ENCODE peak calls at places on chromosomes 1 and 21, in ten cellular contexts. G is IMR-90, N is brain microvascular endothelial cell, A is fibroblast of lung, S is thyroid gland, Z is heart right ventricle, V is left ventricle myocardium inferior, T is lower lobe of right lung, E is psoas muscle, F is heart left ventricle. M is an unnamed sample. For H3K27me3, the result is how much of the 10 kb centered on the place peaks cover.

GRCh38 chr1:1437904-1438376 is 2.5 kb downstream of the VWA1 start:
- DNase-seq in G (no peak), N (no peak), A (no peak), S (no peak), Z (no peak), V (no peak), T (peak), E (no peak), F (no peak), M (no peak)

GRCh38 chr1:100483230-100483629 is 54.7 kb upstream of the GPR88 start:
- DNase-seq in G (no peak), N (no peak), A (no peak), S (no peak), Z (no peak), V (no peak), T (no peak), E (no peak), F (no peak), M (no peak)

GRCh38 chr1:18941221-18942141 is 15.0 kb downstream of the IFFO2 start:
- DNase-seq in G (peak), N (peak), A (peak), S (peak), Z (no peak), V (no peak), T (no peak), E (peak), F (peak), M (peak)

GRCh38 chr1:247365023-247365422 is 33.4 kb upstream of the ZNF496 start:
- DNase-seq in G (no peak), N (no peak), A (no peak), S (no peak), Z (no peak), V (no peak), T (no peak), E (no peak), F (no peak), M (no peak)

GRCh38 chr21:41390043-41390639 is 28.3 kb downstream of the MX2 start:
- DNase-seq in G (no peak), N (no peak), A (no peak), S (no peak), Z (no peak), V (no peak), T (no peak), E (no peak), F (no peak), M (no peak)

GRCh38 chr1:149888160-149888998 is 11.0 kb upstream of the BOLA1 start:
- DNase-seq in G (peak), N (peak), A (peak), S (peak), Z (peak), V (peak), T (peak), E (peak), F (peak), M (peak)

GRCh38 chr1:52476943-52477342 is 72.5 kb downstream of the PRPF38A start:
- DNase-seq in G (no peak), N (no peak), A (no peak), S (no peak), Z (no peak), V (no peak), T (no peak), E (no peak), F (no peak), M (no peak)

GRCh38 chr1:94654031-94654430 is 112.5 kb upstream of the F3 start:
- DNase-seq in G (peak), N (peak), A (no peak), S (no peak), Z (no peak), V (no peak), T (no peak), E (no peak), F (no peak), M (no peak)

GRCh38 chr1:201344206-201345080 is 33.0 kb downstream of the TNNT2 start:
- DNase-seq in G (no peak), N (no peak), A (no peak), S (no peak), Z (no peak), V (no peak), T (peak), E (no peak), F (no peak), M (no peak)

GRCh38 chr1:31010081-31010989 is 55.2 kb downstream of the PUM1 start:
- DNase-seq in G (peak), N (peak), A (peak), S (no peak), Z (no peak), V (no peak), T (no peak), E (no peak), F (no peak), M (peak)

GRCh38 chr1:109509176-109510134 is at the start of gene AMIGO1:
- DNase-seq in G (peak), N (no peak), A (peak), S (peak), Z (peak), V (peak), T (peak), E (peak), F (peak), M (no peak)

GRCh38 chr1:210257698-210258395 is 25.3 kb downstream of the SERTAD4 start:
- DNase-seq in G (no peak), N (no peak), A (no peak), S (peak), Z (no peak), V (no peak), T (no peak), E (no peak), F (no peak), M (no peak)

DNA sequence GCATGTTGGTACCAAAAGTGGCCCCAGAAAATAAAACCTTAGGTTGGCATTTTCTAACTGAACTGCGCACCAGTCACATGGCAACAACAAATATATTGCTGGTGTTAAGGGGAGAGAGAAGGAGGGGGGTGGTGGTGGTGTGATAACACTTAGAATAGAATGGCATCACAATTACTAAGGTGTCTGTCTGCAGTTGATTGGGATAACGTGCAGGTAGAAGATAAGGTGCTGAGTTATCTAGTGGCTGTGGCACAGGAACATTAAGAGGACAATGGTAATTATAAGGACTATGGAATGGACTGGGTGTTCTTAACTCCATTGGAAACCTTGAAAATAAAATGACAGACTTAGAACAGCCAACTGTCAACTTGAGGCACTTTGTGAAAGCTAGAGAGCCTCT is 1.4 kb upstream of the YIPF1 start:
- DNase-seq in G (no peak), N (no peak), A (no peak), S (no peak), Z (no peak), V (no peak), T (no peak), E (no peak), F (no peak), M (no peak)
- H3K27ac ChIP-seq in G (no peak), N (no peak), A (no peak), S (peak), Z (no peak), V (no peak), T (peak), E (no peak), F (no peak), M (no peak)

GRCh38 chr1:146036990-146037646 is 15.6 kb upstream of the HJV start:
- DNase-seq in G (peak), N (peak), A (peak), S (peak), Z (peak), V (peak), T (peak), E (peak), F (peak), M (peak)

GRCh38 chr1:146036241-146036989 is 14.9 kb upstream of the HJV start:
- DNase-seq in G (no peak), N (no peak), A (no peak), S (no peak), Z (no peak), V (no peak), T (no peak), E (no peak), F (no peak), M (no peak)

GRCh38 chr1:146034976-146035469 is 13.5 kb upstream of the HJV start:
- DNase-seq in G (no peak), N (no peak), A (no peak), S (no peak), Z (no peak), V (no peak), T (no peak), E (no peak), F (no peak), M (no peak)

DNA sequence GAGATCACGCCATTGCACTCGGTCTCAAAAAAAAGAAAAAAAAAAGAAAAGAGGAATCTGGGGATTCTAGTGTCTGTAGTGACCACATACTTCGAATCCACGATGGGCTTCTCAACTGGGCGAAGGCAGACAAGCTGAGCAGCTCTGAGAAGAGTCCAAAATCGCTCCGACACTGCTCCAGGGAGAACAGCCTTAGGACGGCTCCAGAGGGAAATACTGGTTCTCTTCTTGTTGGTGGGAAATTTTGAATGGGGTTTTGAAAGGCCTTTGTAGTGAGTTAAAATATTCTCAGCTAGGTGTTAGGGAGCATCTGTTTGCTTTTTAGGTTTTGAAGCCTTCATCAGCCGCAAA is 18.3 kb upstream of the HJV start:
- DNase-seq in G (no peak), N (no peak), A (no peak), S (no peak), Z (no peak), V (no peak), T (no peak), E (no peak), F (no peak), M (no peak)
- H3K4me3 ChIP-seq in G (no peak), N (no peak), A (peak), S (peak), Z (peak), V (peak), T (peak), E (peak), F (no peak), M (no peak)

DNA sequence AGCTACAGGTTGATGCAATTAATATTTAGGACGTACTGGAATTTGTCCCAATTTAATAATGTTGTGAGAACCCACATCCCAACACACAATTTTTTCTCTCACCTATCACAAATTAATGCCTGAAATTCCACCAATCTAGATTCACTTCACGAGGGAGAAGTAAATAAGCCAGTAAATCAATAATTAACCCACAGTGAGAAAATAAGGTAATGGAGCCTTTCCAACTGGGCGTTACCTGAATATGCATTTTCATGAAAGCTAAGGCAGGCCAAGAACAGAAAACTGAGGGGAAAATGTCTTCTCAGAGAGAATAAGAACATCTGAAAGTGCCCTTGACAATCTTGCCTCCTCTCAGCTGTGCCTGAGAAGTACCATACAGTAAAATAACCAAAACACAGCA is 240.8 kb upstream of the NR5A2 start:
- DNase-seq in G (no peak), N (no peak), A (no peak), S (no peak), Z (no peak), V (no peak), T (no peak), E (no peak), F (no peak), M (no peak)
- H3K27me3 ChIP-seq in G (under half), N (under half), A (under half), S (under half), Z (under half), V (under half), T (under half), E (under half), F (under half), M (under half)

GRCh38 chr1:15045123-15045522 is 108.4 kb upstream of the TMEM51 start:
- DNase-seq in G (no peak), N (no peak), A (no peak), S (no peak), Z (no peak), V (no peak), T (no peak), E (no peak), F (no peak), M (no peak)

GRCh38 chr1:15047237-15047636 is 106.3 kb upstream of the TMEM51 start:
- DNase-seq in G (no peak), N (no peak), A (no peak), S (no peak), Z (no peak), V (no peak), T (no peak), E (no peak), F (no peak), M (no peak)

GRCh38 chr1:15049067-15049466 is 104.5 kb upstream of the TMEM51 start:
- DNase-seq in G (no peak), N (no peak), A (no peak), S (no peak), Z (no peak), V (no peak), T (no peak), E (no peak), F (no peak), M (no peak)

GRCh38 chr1:15048437-15048980 is 105.0 kb upstream of the TMEM51 start:
- DNase-seq in G (no peak), N (no peak), A (no peak), S (no peak), Z (no peak), V (no peak), T (no peak), E (no peak), F (no peak), M (no peak)

GRCh38 chr1:15046487-15047165 is 106.9 kb upstream of the TMEM51 start:
- DNase-seq in G (peak), N (peak), A (peak), S (peak), Z (peak), V (peak), T (peak), E (peak), F (peak), M (peak)
- H3K27ac ChIP-seq in G (peak), N (no peak), A (no peak), S (no peak), Z (no peak), V (no peak), T (no peak), E (no peak), F (no peak), M (peak)

DNA sequence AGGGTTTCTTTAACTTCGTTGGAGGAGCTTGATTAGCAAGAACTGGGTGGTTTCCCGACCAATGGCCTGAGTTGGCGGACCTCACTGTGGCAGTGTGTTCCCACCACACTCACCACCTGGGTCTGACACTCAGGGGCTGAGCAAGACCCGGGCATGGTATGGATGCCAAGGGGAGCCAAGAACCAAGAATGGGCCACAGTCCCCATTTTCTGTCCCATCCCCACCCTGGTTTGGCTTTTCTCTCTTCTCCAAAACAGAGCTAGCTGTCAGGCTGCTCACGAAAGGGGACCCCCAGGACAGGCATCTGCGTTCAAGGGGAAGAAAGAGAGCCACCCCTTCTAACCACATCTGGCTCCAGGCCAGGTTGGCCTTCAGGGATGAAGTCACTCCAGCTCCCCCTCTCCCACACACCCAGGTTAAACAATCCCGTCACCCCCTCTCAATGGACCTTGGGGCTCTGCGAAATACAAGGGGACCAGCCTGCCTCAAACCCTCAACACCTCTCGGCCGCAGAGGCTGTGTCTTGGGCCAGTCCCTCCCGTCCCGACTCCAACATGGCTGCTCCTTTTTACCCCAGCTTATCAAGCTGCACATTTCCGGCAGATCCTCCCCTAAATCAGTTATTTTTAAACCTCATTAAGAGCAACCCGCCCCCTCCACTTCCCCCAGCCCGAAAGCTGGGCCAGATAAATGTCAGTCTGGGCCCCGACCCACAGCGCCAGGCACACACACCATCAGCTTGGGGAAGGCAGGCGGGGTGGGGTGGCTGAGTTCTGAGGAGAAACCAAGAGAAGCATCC is 3.4 kb downstream of the TAGLN2 start:
- DNase-seq in G (peak), N (no peak), A (peak), S (no peak), Z (peak), V (no peak), T (no peak), E (no peak), F (peak), M (no peak)
- H3K4me3 ChIP-seq in G (peak), N (peak), A (peak), S (peak), Z (peak), V (peak), T (peak), E (peak), F (peak), M (peak)

DNA sequence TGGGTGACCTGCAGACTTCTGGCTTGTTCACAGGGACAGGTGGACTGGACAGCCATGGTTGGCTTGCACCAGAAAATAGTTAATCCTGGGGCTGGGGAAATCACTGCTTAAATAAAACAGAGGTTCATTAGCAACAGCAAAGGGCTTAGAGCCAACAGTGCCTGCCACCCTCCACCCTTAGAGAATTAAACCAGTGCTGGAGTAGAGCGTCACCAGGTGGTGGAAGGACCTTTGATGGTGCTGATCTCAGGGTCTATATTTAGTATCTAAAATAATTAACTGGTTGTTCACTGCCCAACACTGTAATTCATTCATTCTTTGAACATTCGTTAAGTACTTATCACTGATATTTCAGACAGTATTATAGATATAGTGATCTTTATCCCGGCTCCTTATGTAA is 34.7 kb upstream of the PDE9A start:
- DNase-seq in G (no peak), N (no peak), A (no peak), S (no peak), Z (no peak), V (no peak), T (no peak), E (no peak), F (no peak), M (no peak)
- H3K27me3 ChIP-seq in G (under half), N (under half), A (under half), S (under half), Z (half or more), V (half or more), T (under half), E (half or more), F (half or more), M (under half)